ENCODE peak calls at places on chromosomes 6 and 20, in four cellular contexts. G is type B pancreatic cell, L is heart left ventricle, E is iris pigment epithelial cell. P is an unnamed sample.

GRCh38 chr6:137272403-137272802 is 53.2 kb upstream of the IFNGR1 start:
- DNase-seq in L (no peak), G (no peak), E (no peak), P (peak)

GRCh38 chr6:37135835-37136694 is 33.9 kb upstream of the PIM1 start:
- DNase-seq in E (peak), L (no peak), G (no peak), P (no peak)

GRCh38 chr6:6820688-6821238 is 232.2 kb downstream of the LY86 start:
- DNase-seq in G (no peak), L (no peak), E (no peak), P (no peak)

GRCh38 chr6:3759656-3760245 is 8.2 kb upstream of the PXDC1 start:
- DNase-seq in E (peak), G (no peak), L (no peak), P (peak)

GRCh38 chr6:23179994-23180393 is 610.6 kb downstream of the HDGFL1 start:
- DNase-seq in G (no peak), E (no peak), L (no peak), P (no peak)

GRCh38 chr6:75278474-75279077 is 6.0 kb downstream of the TMEM30A start:
- DNase-seq in L (no peak), E (no peak), G (no peak), P (peak)

GRCh38 chr6:137342607-137343186 is 123.5 kb upstream of the IFNGR1 start:
- DNase-seq in L (no peak), G (no peak), E (no peak), P (no peak)

GRCh38 chr6:26269406-26270120 is 95.4 kb upstream of the BTN3A2 start:
- DNase-seq in E (no peak), G (no peak), L (no peak), P (no peak)

GRCh38 chr6:53112871-53113270 is 35.8 kb downstream of the GCM1 start:
- DNase-seq in G (no peak), L (no peak), E (no peak), P (no peak)

GRCh38 chr20:2395136-2395535 is 14.4 kb downstream of the TGM6 start:
- DNase-seq in G (no peak), L (no peak), E (no peak), P (no peak)

GRCh38 chr6:13573669-13574110 is 711 bp upstream of the SIRT5 start:
- DNase-seq in E (peak), G (no peak), L (peak), P (no peak)

GRCh38 chr20:51067792-51068191 is 44.9 kb upstream of the KCNG1 start:
- DNase-seq in G (no peak), E (no peak), L (no peak), P (no peak)

GRCh38 chr6:14452567-14453527 is 335.3 kb downstream of the CD83 start:
- DNase-seq in E (no peak), G (no peak), L (no peak), P (no peak)

GRCh38 chr6:26473758-26474438 is 16.1 kb downstream of the BTN2A1 start:
- DNase-seq in G (no peak), L (peak), E (peak), P (peak)

GRCh38 chr6:4727671-4728435 is 48.4 kb upstream of the CDYL start:
- DNase-seq in G (no peak), L (no peak), E (no peak), P (no peak)

GRCh38 chr6:43963203-43963602 is 164.0 kb downstream of the MRPL14 start:
- DNase-seq in E (no peak), L (no peak), G (no peak), P (no peak)

GRCh38 chr6:4603291-4603690 is 172.9 kb upstream of the CDYL start:
- DNase-seq in E (peak), L (peak), G (no peak), P (peak)

GRCh38 chr20:57390604-57391438 is at the start of gene RBM38:
- DNase-seq in L (peak), G (peak), E (peak), P (peak)

GRCh38 chr6:17986656-17987575 is 519 bp downstream of the KIF13A start:
- DNase-seq in L (peak), G (no peak), E (peak), P (no peak)

GRCh38 chr6:137309078-137309762 is 90.0 kb upstream of the IFNGR1 start:
- DNase-seq in G (no peak), L (peak), E (peak), P (peak)